ENCODE peak calls at places on chromosome 10, in ten cellular contexts. One of them, this sample, is unnamed.

GRCh38 chr10:9579110-9579705 is 1438.5 kb upstream of the CELF2 start:
- DNase-seq in stimulated activated CD4-positive, alpha-beta T cell treated with anti-CD3 and anti-CD28 coated beads, Interleukin-1b, Interleukin-23, amount 100 ng/mL, for 4 hours: no peak
- DNase-seq in stomach: no peak
- DNase-seq in heart right ventricle: no peak
- DNase-seq in brain pericyte: no peak
- DNase-seq in activated T-cell treated with anti-CD3 and anti-CD28 coated beads for 4 hours: no peak
- DNase-seq in choroid plexus epithelial cell: no peak
- DNase-seq in MCF 10A: peak
- DNase-seq in neuronal stem cell: no peak
- DNase-seq in Right ventricle myocardium inferior: no peak
- DNase-seq in this sample: no peak

GRCh38 chr10:69730251-69731156 is 71.2 kb upstream of the COL13A1 start:
- DNase-seq in stimulated activated CD4-positive, alpha-beta T cell treated with anti-CD3 and anti-CD28 coated beads, Interleukin-1b, Interleukin-23, amount 100 ng/mL, for 4 hours: no peak
- DNase-seq in stomach: no peak
- DNase-seq in heart right ventricle: peak
- DNase-seq in brain pericyte: no peak
- DNase-seq in activated T-cell treated with anti-CD3 and anti-CD28 coated beads for 4 hours: no peak
- DNase-seq in choroid plexus epithelial cell: peak
- DNase-seq in MCF 10A: no peak
- DNase-seq in neuronal stem cell: no peak
- DNase-seq in Right ventricle myocardium inferior: no peak
- DNase-seq in this sample: no peak

GRCh38 chr10:86782691-86783418 is 26.4 kb downstream of the BMPR1A start:
- DNase-seq in stimulated activated CD4-positive, alpha-beta T cell treated with anti-CD3 and anti-CD28 coated beads, Interleukin-1b, Interleukin-23, amount 100 ng/mL, for 4 hours: no peak
- DNase-seq in stomach: no peak
- DNase-seq in heart right ventricle: no peak
- DNase-seq in brain pericyte: no peak
- DNase-seq in activated T-cell treated with anti-CD3 and anti-CD28 coated beads for 4 hours: no peak
- DNase-seq in choroid plexus epithelial cell: peak
- DNase-seq in MCF 10A: no peak
- DNase-seq in neuronal stem cell: no peak
- DNase-seq in Right ventricle myocardium inferior: no peak
- DNase-seq in this sample: no peak

GRCh38 chr10:129787557-129787956 is 176.5 kb downstream of the EBF3 start:
- DNase-seq in stimulated activated CD4-positive, alpha-beta T cell treated with anti-CD3 and anti-CD28 coated beads, Interleukin-1b, Interleukin-23, amount 100 ng/mL, for 4 hours: no peak
- DNase-seq in stomach: no peak
- DNase-seq in heart right ventricle: no peak
- DNase-seq in brain pericyte: no peak
- DNase-seq in activated T-cell treated with anti-CD3 and anti-CD28 coated beads for 4 hours: no peak
- DNase-seq in choroid plexus epithelial cell: no peak
- DNase-seq in MCF 10A: no peak
- DNase-seq in neuronal stem cell: no peak
- DNase-seq in Right ventricle myocardium inferior: no peak
- DNase-seq in this sample: no peak

GRCh38 chr10:87105725-87106124 is 10.7 kb downstream of the SHLD2 start:
- DNase-seq in stimulated activated CD4-positive, alpha-beta T cell treated with anti-CD3 and anti-CD28 coated beads, Interleukin-1b, Interleukin-23, amount 100 ng/mL, for 4 hours: no peak
- DNase-seq in stomach: no peak
- DNase-seq in heart right ventricle: no peak
- DNase-seq in brain pericyte: no peak
- DNase-seq in activated T-cell treated with anti-CD3 and anti-CD28 coated beads for 4 hours: no peak
- DNase-seq in choroid plexus epithelial cell: no peak
- DNase-seq in MCF 10A: no peak
- DNase-seq in neuronal stem cell: no peak
- DNase-seq in Right ventricle myocardium inferior: no peak
- DNase-seq in this sample: no peak

GRCh38 chr10:49598986-49599385 is 11.1 kb upstream of the SLC18A3 start:
- DNase-seq in stimulated activated CD4-positive, alpha-beta T cell treated with anti-CD3 and anti-CD28 coated beads, Interleukin-1b, Interleukin-23, amount 100 ng/mL, for 4 hours: no peak
- DNase-seq in stomach: no peak
- DNase-seq in heart right ventricle: no peak
- DNase-seq in brain pericyte: no peak
- DNase-seq in activated T-cell treated with anti-CD3 and anti-CD28 coated beads for 4 hours: no peak
- DNase-seq in choroid plexus epithelial cell: peak
- DNase-seq in MCF 10A: no peak
- DNase-seq in neuronal stem cell: no peak
- DNase-seq in Right ventricle myocardium inferior: no peak
- DNase-seq in this sample: no peak

GRCh38 chr10:70121281-70121949 is 11.2 kb downstream of the AIFM2 start:
- DNase-seq in stimulated activated CD4-positive, alpha-beta T cell treated with anti-CD3 and anti-CD28 coated beads, Interleukin-1b, Interleukin-23, amount 100 ng/mL, for 4 hours: no peak
- DNase-seq in stomach: no peak
- DNase-seq in heart right ventricle: no peak
- DNase-seq in brain pericyte: no peak
- DNase-seq in activated T-cell treated with anti-CD3 and anti-CD28 coated beads for 4 hours: no peak
- DNase-seq in choroid plexus epithelial cell: no peak
- DNase-seq in MCF 10A: no peak
- DNase-seq in neuronal stem cell: no peak
- DNase-seq in Right ventricle myocardium inferior: no peak
- DNase-seq in this sample: no peak

GRCh38 chr10:126059101-126059826 is 162.9 kb downstream of the FANK1 start:
- DNase-seq in stimulated activated CD4-positive, alpha-beta T cell treated with anti-CD3 and anti-CD28 coated beads, Interleukin-1b, Interleukin-23, amount 100 ng/mL, for 4 hours: no peak
- DNase-seq in stomach: no peak
- DNase-seq in heart right ventricle: no peak
- DNase-seq in brain pericyte: no peak
- DNase-seq in activated T-cell treated with anti-CD3 and anti-CD28 coated beads for 4 hours: no peak
- DNase-seq in choroid plexus epithelial cell: peak
- DNase-seq in MCF 10A: no peak
- DNase-seq in neuronal stem cell: no peak
- DNase-seq in Right ventricle myocardium inferior: no peak
- DNase-seq in this sample: no peak

GRCh38 chr10:110651044-110651958 is 7.2 kb downstream of the RBM20 start:
- DNase-seq in stimulated activated CD4-positive, alpha-beta T cell treated with anti-CD3 and anti-CD28 coated beads, Interleukin-1b, Interleukin-23, amount 100 ng/mL, for 4 hours: no peak
- DNase-seq in stomach: no peak
- DNase-seq in heart right ventricle: peak
- DNase-seq in brain pericyte: no peak
- DNase-seq in activated T-cell treated with anti-CD3 and anti-CD28 coated beads for 4 hours: no peak
- DNase-seq in choroid plexus epithelial cell: peak
- DNase-seq in MCF 10A: no peak
- DNase-seq in neuronal stem cell: no peak
- DNase-seq in Right ventricle myocardium inferior: no peak
- DNase-seq in this sample: no peak

GRCh38 chr10:103772096-103772845 is 83.1 kb downstream of the SH3PXD2A start:
- DNase-seq in stimulated activated CD4-positive, alpha-beta T cell treated with anti-CD3 and anti-CD28 coated beads, Interleukin-1b, Interleukin-23, amount 100 ng/mL, for 4 hours: peak
- DNase-seq in stomach: peak
- DNase-seq in heart right ventricle: peak
- DNase-seq in brain pericyte: peak
- DNase-seq in activated T-cell treated with anti-CD3 and anti-CD28 coated beads for 4 hours: peak
- DNase-seq in choroid plexus epithelial cell: peak
- DNase-seq in MCF 10A: peak
- DNase-seq in neuronal stem cell: peak
- DNase-seq in Right ventricle myocardium inferior: peak
- DNase-seq in this sample: peak

GRCh38 chr10:95280637-95281036 is 10.2 kb downstream of the PDLIM1 start:
- DNase-seq in stimulated activated CD4-positive, alpha-beta T cell treated with anti-CD3 and anti-CD28 coated beads, Interleukin-1b, Interleukin-23, amount 100 ng/mL, for 4 hours: no peak
- DNase-seq in stomach: no peak
- DNase-seq in heart right ventricle: no peak
- DNase-seq in brain pericyte: no peak
- DNase-seq in activated T-cell treated with anti-CD3 and anti-CD28 coated beads for 4 hours: no peak
- DNase-seq in choroid plexus epithelial cell: no peak
- DNase-seq in MCF 10A: no peak
- DNase-seq in neuronal stem cell: no peak
- DNase-seq in Right ventricle myocardium inferior: no peak
- DNase-seq in this sample: no peak

GRCh38 chr10:44261710-44262455 is 123.0 kb downstream of the CXCL12 start:
- DNase-seq in stimulated activated CD4-positive, alpha-beta T cell treated with anti-CD3 and anti-CD28 coated beads, Interleukin-1b, Interleukin-23, amount 100 ng/mL, for 4 hours: no peak
- DNase-seq in stomach: no peak
- DNase-seq in heart right ventricle: no peak
- DNase-seq in brain pericyte: no peak
- DNase-seq in activated T-cell treated with anti-CD3 and anti-CD28 coated beads for 4 hours: no peak
- DNase-seq in choroid plexus epithelial cell: no peak
- DNase-seq in MCF 10A: no peak
- DNase-seq in neuronal stem cell: no peak
- DNase-seq in Right ventricle myocardium inferior: peak
- DNase-seq in this sample: no peak

GRCh38 chr10:44920252-44920651 is 9.1 kb downstream of the TMEM72 start:
- DNase-seq in stimulated activated CD4-positive, alpha-beta T cell treated with anti-CD3 and anti-CD28 coated beads, Interleukin-1b, Interleukin-23, amount 100 ng/mL, for 4 hours: no peak
- DNase-seq in stomach: no peak
- DNase-seq in heart right ventricle: no peak
- DNase-seq in brain pericyte: no peak
- DNase-seq in activated T-cell treated with anti-CD3 and anti-CD28 coated beads for 4 hours: no peak
- DNase-seq in choroid plexus epithelial cell: no peak
- DNase-seq in MCF 10A: no peak
- DNase-seq in neuronal stem cell: no peak
- DNase-seq in Right ventricle myocardium inferior: no peak
- DNase-seq in this sample: no peak

GRCh38 chr10:14397069-14397468 is 66.3 kb upstream of the FRMD4A start:
- DNase-seq in stimulated activated CD4-positive, alpha-beta T cell treated with anti-CD3 and anti-CD28 coated beads, Interleukin-1b, Interleukin-23, amount 100 ng/mL, for 4 hours: no peak
- DNase-seq in stomach: no peak
- DNase-seq in heart right ventricle: peak
- DNase-seq in brain pericyte: peak
- DNase-seq in activated T-cell treated with anti-CD3 and anti-CD28 coated beads for 4 hours: no peak
- DNase-seq in choroid plexus epithelial cell: peak
- DNase-seq in MCF 10A: peak
- DNase-seq in neuronal stem cell: no peak
- DNase-seq in Right ventricle myocardium inferior: peak
- DNase-seq in this sample: peak

GRCh38 chr10:61067683-61068336 is 123.8 kb upstream of the RHOBTB1 start:
- DNase-seq in stimulated activated CD4-positive, alpha-beta T cell treated with anti-CD3 and anti-CD28 coated beads, Interleukin-1b, Interleukin-23, amount 100 ng/mL, for 4 hours: no peak
- DNase-seq in stomach: no peak
- DNase-seq in heart right ventricle: no peak
- DNase-seq in brain pericyte: no peak
- DNase-seq in activated T-cell treated with anti-CD3 and anti-CD28 coated beads for 4 hours: no peak
- DNase-seq in choroid plexus epithelial cell: no peak
- DNase-seq in MCF 10A: no peak
- DNase-seq in neuronal stem cell: no peak
- DNase-seq in Right ventricle myocardium inferior: no peak
- DNase-seq in this sample: no peak

GRCh38 chr10:52172581-52172980 is 141.5 kb upstream of the DKK1 start:
- DNase-seq in stimulated activated CD4-positive, alpha-beta T cell treated with anti-CD3 and anti-CD28 coated beads, Interleukin-1b, Interleukin-23, amount 100 ng/mL, for 4 hours: no peak
- DNase-seq in stomach: no peak
- DNase-seq in heart right ventricle: no peak
- DNase-seq in brain pericyte: no peak
- DNase-seq in activated T-cell treated with anti-CD3 and anti-CD28 coated beads for 4 hours: no peak
- DNase-seq in choroid plexus epithelial cell: peak
- DNase-seq in MCF 10A: peak
- DNase-seq in neuronal stem cell: no peak
- DNase-seq in Right ventricle myocardium inferior: no peak
- DNase-seq in this sample: no peak

GRCh38 chr10:1379601-1380000 is 323.4 kb downstream of the WDR37 start:
- DNase-seq in stimulated activated CD4-positive, alpha-beta T cell treated with anti-CD3 and anti-CD28 coated beads, Interleukin-1b, Interleukin-23, amount 100 ng/mL, for 4 hours: no peak
- DNase-seq in stomach: peak
- DNase-seq in heart right ventricle: no peak
- DNase-seq in brain pericyte: no peak
- DNase-seq in activated T-cell treated with anti-CD3 and anti-CD28 coated beads for 4 hours: no peak
- DNase-seq in choroid plexus epithelial cell: no peak
- DNase-seq in MCF 10A: no peak
- DNase-seq in neuronal stem cell: no peak
- DNase-seq in Right ventricle myocardium inferior: no peak
- DNase-seq in this sample: no peak

GRCh38 chr10:30413996-30414576 is 19.9 kb upstream of the MAP3K8 start:
- DNase-seq in stimulated activated CD4-positive, alpha-beta T cell treated with anti-CD3 and anti-CD28 coated beads, Interleukin-1b, Interleukin-23, amount 100 ng/mL, for 4 hours: no peak
- DNase-seq in stomach: no peak
- DNase-seq in heart right ventricle: no peak
- DNase-seq in brain pericyte: no peak
- DNase-seq in activated T-cell treated with anti-CD3 and anti-CD28 coated beads for 4 hours: no peak
- DNase-seq in choroid plexus epithelial cell: peak
- DNase-seq in MCF 10A: peak
- DNase-seq in neuronal stem cell: no peak
- DNase-seq in Right ventricle myocardium inferior: no peak
- DNase-seq in this sample: no peak

GRCh38 chr10:46515402-46516192 is 40.9 kb downstream of the GPRIN2 start:
- DNase-seq in stimulated activated CD4-positive, alpha-beta T cell treated with anti-CD3 and anti-CD28 coated beads, Interleukin-1b, Interleukin-23, amount 100 ng/mL, for 4 hours: no peak
- DNase-seq in stomach: peak
- DNase-seq in heart right ventricle: no peak
- DNase-seq in brain pericyte: no peak
- DNase-seq in activated T-cell treated with anti-CD3 and anti-CD28 coated beads for 4 hours: no peak
- DNase-seq in choroid plexus epithelial cell: no peak
- DNase-seq in MCF 10A: no peak
- DNase-seq in neuronal stem cell: no peak
- DNase-seq in Right ventricle myocardium inferior: peak
- DNase-seq in this sample: peak

GRCh38 chr10:43922335-43923280 is 273.9 kb upstream of the ZNF32 start:
- DNase-seq in stimulated activated CD4-positive, alpha-beta T cell treated with anti-CD3 and anti-CD28 coated beads, Interleukin-1b, Interleukin-23, amount 100 ng/mL, for 4 hours: no peak
- DNase-seq in stomach: no peak
- DNase-seq in heart right ventricle: no peak
- DNase-seq in brain pericyte: no peak
- DNase-seq in activated T-cell treated with anti-CD3 and anti-CD28 coated beads for 4 hours: no peak
- DNase-seq in choroid plexus epithelial cell: peak
- DNase-seq in MCF 10A: no peak
- DNase-seq in neuronal stem cell: no peak
- DNase-seq in Right ventricle myocardium inferior: no peak
- DNase-seq in this sample: no peak

GRCh38 chr10:46546591-46547330 is 9.7 kb downstream of the GPRIN2 start:
- DNase-seq in stimulated activated CD4-positive, alpha-beta T cell treated with anti-CD3 and anti-CD28 coated beads, Interleukin-1b, Interleukin-23, amount 100 ng/mL, for 4 hours: no peak
- DNase-seq in stomach: peak
- DNase-seq in heart right ventricle: no peak
- DNase-seq in brain pericyte: no peak
- DNase-seq in activated T-cell treated with anti-CD3 and anti-CD28 coated beads for 4 hours: no peak
- DNase-seq in choroid plexus epithelial cell: no peak
- DNase-seq in MCF 10A: peak
- DNase-seq in neuronal stem cell: no peak
- DNase-seq in Right ventricle myocardium inferior: no peak
- DNase-seq in this sample: peak

GRCh38 chr10:116708386-116708785 is 34.0 kb downstream of the HSPA12A start:
- DNase-seq in stimulated activated CD4-positive, alpha-beta T cell treated with anti-CD3 and anti-CD28 coated beads, Interleukin-1b, Interleukin-23, amount 100 ng/mL, for 4 hours: no peak
- DNase-seq in stomach: no peak
- DNase-seq in heart right ventricle: no peak
- DNase-seq in brain pericyte: no peak
- DNase-seq in activated T-cell treated with anti-CD3 and anti-CD28 coated beads for 4 hours: no peak
- DNase-seq in choroid plexus epithelial cell: peak
- DNase-seq in MCF 10A: no peak
- DNase-seq in neuronal stem cell: no peak
- DNase-seq in Right ventricle myocardium inferior: no peak
- DNase-seq in this sample: no peak

This sample was measured in RWPE2.